ENCODE peak calls at places on chromosomes 4 and X, in six cellular contexts. One of them, this sample, is unnamed.

GRCh38 chr4:26958925-26959653 is 98.4 kb downstream of the STIM2 start:
- DNase-seq in heart left ventricle: no peak
- DNase-seq in pancreas: no peak
- DNase-seq in lower lobe of right lung: no peak
- DNase-seq in adipocyte: no peak
- DNase-seq in naive thymus-derived CD4-positive, alpha-beta T cell: no peak
- DNase-seq in this sample: no peak

GRCh38 chrX:56813318-56813837 is 84.3 kb downstream of the NBDY start:
- DNase-seq in pancreas: peak
- DNase-seq in naive thymus-derived CD4-positive, alpha-beta T cell: peak
- DNase-seq in adipocyte: peak
- DNase-seq in lower lobe of right lung: no peak
- DNase-seq in heart left ventricle: no peak
- DNase-seq in this sample: no peak

GRCh38 chr4:169341490-169341889 is 70.7 kb upstream of the SH3RF1 start:
- DNase-seq in lower lobe of right lung: no peak
- DNase-seq in adipocyte: no peak
- DNase-seq in pancreas: no peak
- DNase-seq in naive thymus-derived CD4-positive, alpha-beta T cell: no peak
- DNase-seq in heart left ventricle: no peak
- DNase-seq in this sample: no peak

GRCh38 chr4:3879681-3880594 is 113.8 kb downstream of the ADRA2C start:
- DNase-seq in pancreas: no peak
- DNase-seq in heart left ventricle: no peak
- DNase-seq in lower lobe of right lung: peak
- DNase-seq in naive thymus-derived CD4-positive, alpha-beta T cell: no peak
- DNase-seq in adipocyte: no peak
- DNase-seq in this sample: no peak

GRCh38 chr4:123037809-123038208 is 115.4 kb upstream of the NUDT6 start:
- DNase-seq in pancreas: no peak
- DNase-seq in lower lobe of right lung: no peak
- DNase-seq in heart left ventricle: no peak
- DNase-seq in naive thymus-derived CD4-positive, alpha-beta T cell: no peak
- DNase-seq in adipocyte: peak
- DNase-seq in this sample: no peak

GRCh38 chrX:15142084-15142715 is 127.7 kb downstream of the ASB9 start:
- DNase-seq in heart left ventricle: no peak
- DNase-seq in naive thymus-derived CD4-positive, alpha-beta T cell: no peak
- DNase-seq in pancreas: no peak
- DNase-seq in lower lobe of right lung: no peak
- DNase-seq in adipocyte: no peak
- DNase-seq in this sample: no peak

GRCh38 chr4:186029731-186030421 is 39.1 kb upstream of the TLR3 start:
- DNase-seq in heart left ventricle: peak
- DNase-seq in lower lobe of right lung: peak
- DNase-seq in naive thymus-derived CD4-positive, alpha-beta T cell: no peak
- DNase-seq in pancreas: peak
- DNase-seq in adipocyte: peak
- DNase-seq in this sample: peak

GRCh38 chrX:13101439-13102139 is 57.2 kb upstream of the FAM9C start:
- DNase-seq in pancreas: no peak
- DNase-seq in heart left ventricle: peak
- DNase-seq in naive thymus-derived CD4-positive, alpha-beta T cell: no peak
- DNase-seq in lower lobe of right lung: peak
- DNase-seq in adipocyte: peak
- DNase-seq in this sample: no peak

GRCh38 chr4:61763682-61764081 is 563.6 kb downstream of the ADGRL3 start:
- DNase-seq in heart left ventricle: no peak
- DNase-seq in pancreas: no peak
- DNase-seq in lower lobe of right lung: no peak
- DNase-seq in adipocyte: no peak
- DNase-seq in naive thymus-derived CD4-positive, alpha-beta T cell: no peak
- DNase-seq in this sample: no peak

GRCh38 chrX:84729809-84730208 is 227.6 kb upstream of the HDX start:
- DNase-seq in pancreas: no peak
- DNase-seq in naive thymus-derived CD4-positive, alpha-beta T cell: no peak
- DNase-seq in adipocyte: peak
- DNase-seq in lower lobe of right lung: no peak
- DNase-seq in heart left ventricle: no peak
- DNase-seq in this sample: peak

GRCh38 chr4:64465263-64465662 is 56.0 kb upstream of the TECRL start:
- DNase-seq in lower lobe of right lung: no peak
- DNase-seq in adipocyte: no peak
- DNase-seq in pancreas: no peak
- DNase-seq in naive thymus-derived CD4-positive, alpha-beta T cell: no peak
- DNase-seq in heart left ventricle: no peak
- DNase-seq in this sample: no peak

GRCh38 chr4:101853691-101854090 is 63.2 kb downstream of the BANK1 start:
- DNase-seq in adipocyte: no peak
- DNase-seq in heart left ventricle: no peak
- DNase-seq in naive thymus-derived CD4-positive, alpha-beta T cell: no peak
- DNase-seq in pancreas: no peak
- DNase-seq in lower lobe of right lung: no peak
- DNase-seq in this sample: no peak

GRCh38 chr4:12050357-12050756 is 621.7 kb upstream of the HS3ST1 start:
- DNase-seq in naive thymus-derived CD4-positive, alpha-beta T cell: no peak
- DNase-seq in adipocyte: no peak
- DNase-seq in lower lobe of right lung: no peak
- DNase-seq in heart left ventricle: no peak
- DNase-seq in pancreas: no peak
- DNase-seq in this sample: no peak

GRCh38 chr4:183449193-183449888 is 4.9 kb downstream of the CDKN2AIP start:
- DNase-seq in heart left ventricle: no peak
- DNase-seq in naive thymus-derived CD4-positive, alpha-beta T cell: no peak
- DNase-seq in adipocyte: peak
- DNase-seq in lower lobe of right lung: no peak
- DNase-seq in pancreas: no peak
- DNase-seq in this sample: no peak

GRCh38 chrX:21369613-21370012 is 4.6 kb upstream of the CNKSR2 start:
- DNase-seq in pancreas: no peak
- DNase-seq in heart left ventricle: no peak
- DNase-seq in lower lobe of right lung: no peak
- DNase-seq in adipocyte: no peak
- DNase-seq in naive thymus-derived CD4-positive, alpha-beta T cell: no peak
- DNase-seq in this sample: no peak

GRCh38 chrX:132775230-132775823 is 183.1 kb downstream of the HS6ST2 start:
- DNase-seq in naive thymus-derived CD4-positive, alpha-beta T cell: no peak
- DNase-seq in lower lobe of right lung: no peak
- DNase-seq in heart left ventricle: no peak
- DNase-seq in pancreas: no peak
- DNase-seq in adipocyte: no peak
- DNase-seq in this sample: no peak

GRCh38 chr4:47469951-47470350 is 6.4 kb upstream of the COMMD8 start:
- DNase-seq in pancreas: no peak
- DNase-seq in lower lobe of right lung: no peak
- DNase-seq in naive thymus-derived CD4-positive, alpha-beta T cell: no peak
- DNase-seq in adipocyte: peak
- DNase-seq in heart left ventricle: no peak
- DNase-seq in this sample: no peak

GRCh38 chr4:109207060-109207459 is 95.4 kb downstream of the COL25A1 start:
- DNase-seq in naive thymus-derived CD4-positive, alpha-beta T cell: no peak
- DNase-seq in heart left ventricle: no peak
- DNase-seq in lower lobe of right lung: no peak
- DNase-seq in pancreas: no peak
- DNase-seq in adipocyte: peak
- DNase-seq in this sample: no peak

DNA sequence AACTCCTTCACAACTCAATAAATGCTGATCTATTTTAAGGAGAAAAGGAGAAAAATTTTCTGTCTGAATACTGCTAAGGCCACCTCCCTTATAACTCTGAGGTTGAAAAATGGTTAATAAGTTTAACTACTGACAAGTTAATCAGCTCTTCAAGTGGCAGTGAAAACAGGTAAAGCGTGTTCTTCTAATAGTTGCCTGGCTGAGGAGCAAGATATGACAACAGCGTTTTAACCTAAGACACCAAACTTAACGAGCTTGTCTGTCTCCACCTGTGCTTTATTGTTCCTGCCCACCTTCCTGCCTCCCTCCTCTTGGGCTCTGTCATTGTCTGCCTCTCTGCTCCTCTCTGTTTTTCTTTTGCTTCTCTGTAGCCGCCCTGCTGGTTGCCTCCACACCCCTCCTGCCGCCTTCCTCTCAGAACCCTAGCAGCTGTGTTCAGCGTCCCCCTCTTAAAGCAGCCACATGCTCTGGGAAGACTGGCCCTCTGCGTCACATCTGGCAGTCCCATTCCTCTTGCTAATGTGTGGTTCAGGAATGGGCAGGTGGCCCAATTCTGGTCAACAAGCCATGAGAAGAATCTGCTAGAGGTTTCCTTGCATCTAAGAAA is 4.3 kb upstream of the TSPAN5 start:
- DNase-seq in adipocyte: no peak
- DNase-seq in heart left ventricle: no peak
- DNase-seq in pancreas: no peak
- DNase-seq in lower lobe of right lung: no peak
- DNase-seq in naive thymus-derived CD4-positive, alpha-beta T cell: peak
- DNase-seq in this sample: no peak
- H3K4me3 ChIP-seq in adipocyte: no peak
- H3K4me3 ChIP-seq in heart left ventricle: no peak
- H3K4me3 ChIP-seq in pancreas: no peak
- H3K4me3 ChIP-seq in lower lobe of right lung: no peak
- H3K4me3 ChIP-seq in naive thymus-derived CD4-positive, alpha-beta T cell: peak
- H3K4me3 ChIP-seq in this sample: no peak

DNA sequence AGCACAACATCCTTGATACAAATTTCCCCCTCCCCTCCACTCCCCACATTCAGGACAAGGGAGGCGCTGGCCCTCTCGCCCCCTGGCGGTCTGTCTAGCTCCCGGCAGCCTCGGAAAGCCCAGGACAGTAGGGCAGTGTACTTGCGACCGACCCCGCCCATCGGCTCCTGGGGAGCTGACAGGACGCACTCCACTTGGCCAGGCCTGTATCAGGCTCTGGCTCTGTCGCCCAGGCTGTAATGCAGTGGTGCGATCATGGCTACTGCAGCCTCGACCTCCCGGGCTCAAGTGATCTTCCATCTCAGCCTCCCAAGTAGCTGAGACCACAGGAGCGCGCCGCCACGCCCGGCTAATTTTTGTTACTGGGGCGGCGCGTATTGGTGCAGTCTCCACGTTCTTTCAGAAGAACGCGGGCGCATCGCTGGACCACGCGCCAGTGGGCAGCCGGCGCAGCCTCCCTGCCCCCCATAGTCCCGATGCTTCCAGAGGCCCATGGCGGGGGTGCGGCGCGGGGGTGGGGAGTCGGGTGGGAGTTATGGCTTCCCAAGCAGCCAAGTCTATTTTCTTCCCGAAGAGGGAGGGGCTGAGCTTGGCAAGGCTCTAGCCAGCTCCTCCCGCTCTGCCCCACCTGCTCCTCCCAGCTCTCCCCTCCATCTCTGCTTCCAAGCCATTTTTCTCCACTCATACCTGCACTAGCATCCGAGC is 7.8 kb upstream of the AKAP14 start:
- DNase-seq in naive thymus-derived CD4-positive, alpha-beta T cell: peak
- DNase-seq in pancreas: peak
- DNase-seq in adipocyte: peak
- DNase-seq in heart left ventricle: peak
- DNase-seq in lower lobe of right lung: peak
- DNase-seq in this sample: no peak
- H3K4me3 ChIP-seq in naive thymus-derived CD4-positive, alpha-beta T cell: no peak
- H3K4me3 ChIP-seq in pancreas: peak
- H3K4me3 ChIP-seq in adipocyte: peak
- H3K4me3 ChIP-seq in heart left ventricle: peak
- H3K4me3 ChIP-seq in lower lobe of right lung: peak
- H3K4me3 ChIP-seq in this sample: peak

GRCh38 chr4:8131210-8131609 is 27.4 kb downstream of the ABLIM2 start:
- DNase-seq in adipocyte: no peak
- DNase-seq in lower lobe of right lung: no peak
- DNase-seq in pancreas: peak
- DNase-seq in heart left ventricle: no peak
- DNase-seq in naive thymus-derived CD4-positive, alpha-beta T cell: no peak
- DNase-seq in this sample: no peak
- H3K4me3 ChIP-seq in adipocyte: no peak
- H3K4me3 ChIP-seq in lower lobe of right lung: no peak
- H3K4me3 ChIP-seq in pancreas: no peak
- H3K4me3 ChIP-seq in heart left ventricle: no peak
- H3K4me3 ChIP-seq in naive thymus-derived CD4-positive, alpha-beta T cell: no peak
- H3K4me3 ChIP-seq in this sample: no peak

DNA sequence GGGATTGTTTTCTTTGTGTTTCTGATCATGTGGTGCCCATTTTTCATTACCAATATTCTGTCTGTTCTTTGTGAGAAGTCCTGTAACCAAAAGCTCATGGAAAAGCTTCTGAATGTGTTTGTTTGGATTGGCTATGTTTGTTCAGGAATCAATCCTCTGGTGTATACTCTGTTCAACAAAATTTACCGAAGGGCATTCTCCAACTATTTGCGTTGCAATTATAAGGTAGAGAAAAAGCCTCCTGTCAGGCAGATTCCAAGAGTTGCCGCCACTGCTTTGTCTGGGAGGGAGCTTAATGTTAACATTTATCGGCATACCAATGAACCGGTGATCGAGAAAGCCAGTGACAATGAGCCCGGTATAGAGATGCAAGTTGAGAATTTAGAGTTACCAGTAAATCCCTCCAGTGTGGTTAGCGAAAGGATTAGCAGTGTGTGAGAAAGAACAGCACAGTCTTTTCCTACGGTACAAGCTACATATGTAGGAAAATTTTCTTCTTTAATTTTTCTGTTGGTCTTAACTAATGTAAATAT is 110.4 kb downstream of the IL13RA2 start:
- DNase-seq in heart left ventricle: no peak
- DNase-seq in lower lobe of right lung: no peak
- DNase-seq in naive thymus-derived CD4-positive, alpha-beta T cell: no peak
- DNase-seq in adipocyte: no peak
- DNase-seq in pancreas: no peak
- DNase-seq in this sample: no peak
- H3K4me3 ChIP-seq in heart left ventricle: no peak
- H3K4me3 ChIP-seq in lower lobe of right lung: no peak
- H3K4me3 ChIP-seq in naive thymus-derived CD4-positive, alpha-beta T cell: no peak
- H3K4me3 ChIP-seq in adipocyte: no peak
- H3K4me3 ChIP-seq in pancreas: no peak
- H3K4me3 ChIP-seq in this sample: no peak

GRCh38 chr4:1574601-1575417 is 109.3 kb downstream of the FAM53A start:
- DNase-seq in adipocyte: no peak
- DNase-seq in heart left ventricle: no peak
- DNase-seq in pancreas: peak
- DNase-seq in naive thymus-derived CD4-positive, alpha-beta T cell: no peak
- DNase-seq in lower lobe of right lung: peak
- DNase-seq in this sample: no peak
- H3K4me3 ChIP-seq in adipocyte: no peak
- H3K4me3 ChIP-seq in heart left ventricle: no peak
- H3K4me3 ChIP-seq in pancreas: no peak
- H3K4me3 ChIP-seq in naive thymus-derived CD4-positive, alpha-beta T cell: no peak
- H3K4me3 ChIP-seq in lower lobe of right lung: no peak
- H3K4me3 ChIP-seq in this sample: no peak

GRCh38 chr4:143336828-143337599 is at the start of gene GAB1:
- DNase-seq in naive thymus-derived CD4-positive, alpha-beta T cell: no peak
- DNase-seq in heart left ventricle: peak
- DNase-seq in lower lobe of right lung: peak
- DNase-seq in pancreas: peak
- DNase-seq in adipocyte: peak
- DNase-seq in this sample: peak
- H3K4me3 ChIP-seq in naive thymus-derived CD4-positive, alpha-beta T cell: peak
- H3K4me3 ChIP-seq in heart left ventricle: peak
- H3K4me3 ChIP-seq in lower lobe of right lung: peak
- H3K4me3 ChIP-seq in pancreas: peak
- H3K4me3 ChIP-seq in adipocyte: peak
- H3K4me3 ChIP-seq in this sample: peak

This sample was measured in neuronal stem cell.